ENCODE peak calls at places on chromosomes 4 and X, in nine cellular contexts. H is heart left ventricle; B is naive thymus-derived CD8-positive, alpha-beta T cell; F is RPMI7951; Y is CD8-positive, alpha-beta T cell; D is SHP77; X is GF-D8; P is stimulated activated CD8-positive, alpha-beta memory T cell treated with anti-CD3 and anti-CD28 coated beads, Interleukin-4, amount 100 ng/mL, for 4 hours; G is transverse colon. Z is an unnamed sample.

GRCh38 chrX:47514553-47515235 is 31.7 kb upstream of the ZNF41 start:
- DNase-seq in H (no peak), B (no peak), F (peak), Y (no peak), D (no peak), X (no peak), P (no peak), G (no peak), Z (no peak)

GRCh38 chr4:165541773-165542459 is 163.1 kb downstream of the CPE start:
- DNase-seq in H (no peak), B (no peak), F (no peak), Y (no peak), D (no peak), X (no peak), P (no peak), G (no peak), Z (no peak)

GRCh38 chrX:7926914-7927258 is 327 bp downstream of the PNPLA4 start:
- DNase-seq in H (no peak), B (no peak), F (no peak), Y (no peak), D (no peak), X (no peak), P (no peak), G (no peak), Z (no peak)

GRCh38 chr4:24917076-24917856 is 4.4 kb upstream of the CCDC149 start:
- DNase-seq in H (no peak), B (no peak), F (no peak), Y (no peak), D (no peak), X (no peak), P (no peak), G (no peak), Z (no peak)

GRCh38 chr4:76198411-76199237 is 15.0 kb downstream of the SCARB2 start:
- DNase-seq in H (peak), B (no peak), F (peak), Y (no peak), D (peak), X (peak), P (no peak), G (peak), Z (no peak)

GRCh38 chrX:40933132-40934078 is 151.8 kb upstream of the USP9X start:
- DNase-seq in H (peak), B (peak), F (peak), Y (no peak), D (no peak), X (peak), P (no peak), G (no peak), Z (no peak)

GRCh38 chr4:144818136-144818535 is 172.2 kb downstream of the HHIP start:
- DNase-seq in H (no peak), B (no peak), F (no peak), Y (no peak), D (no peak), X (no peak), P (no peak), G (no peak), Z (no peak)

GRCh38 chr4:37754410-37755185 is 68.4 kb upstream of the RELL1 start:
- DNase-seq in H (no peak), B (no peak), F (no peak), Y (no peak), D (no peak), X (peak), P (no peak), G (no peak), Z (no peak)

GRCh38 chrX:131792789-131793462 is 230.2 kb upstream of the STK26 start:
- DNase-seq in H (peak), B (peak), F (no peak), Y (peak), D (no peak), X (no peak), P (peak), G (peak), Z (no peak)